ENCODE peak calls at places on chromosomes 11 and 22, in five cellular contexts. One of them, this sample, is unnamed.

GRCh38 chr11:110858556-110858921 is 146.3 kb upstream of the ARHGAP20 start:
- DNase-seq in CD8-positive, alpha-beta T cell: no peak
- DNase-seq in aorta: no peak
- DNase-seq in Caco-2: no peak
- DNase-seq in AG04450: no peak
- DNase-seq in this sample: no peak

GRCh38 chr11:107496011-107496410 is 38.4 kb upstream of the CWF19L2 start:
- DNase-seq in AG04450: peak
- DNase-seq in CD8-positive, alpha-beta T cell: no peak
- DNase-seq in aorta: no peak
- DNase-seq in Caco-2: no peak
- DNase-seq in this sample: peak

GRCh38 chr11:115313224-115313838 is 190.9 kb downstream of the CADM1 start:
- DNase-seq in aorta: no peak
- DNase-seq in CD8-positive, alpha-beta T cell: no peak
- DNase-seq in Caco-2: no peak
- DNase-seq in AG04450: no peak
- DNase-seq in this sample: no peak

GRCh38 chr11:10493041-10493663 is 38.1 kb downstream of the AMPD3 start:
- DNase-seq in Caco-2: no peak
- DNase-seq in CD8-positive, alpha-beta T cell: no peak
- DNase-seq in aorta: no peak
- DNase-seq in AG04450: no peak
- DNase-seq in this sample: no peak

GRCh38 chr11:68016904-68017817 is 7.0 kb downstream of the ALDH3B1 start:
- DNase-seq in aorta: no peak
- DNase-seq in CD8-positive, alpha-beta T cell: no peak
- DNase-seq in Caco-2: peak
- DNase-seq in AG04450: no peak
- DNase-seq in this sample: no peak

GRCh38 chr11:128471138-128471661 is 116.2 kb downstream of the ETS1 start:
- DNase-seq in CD8-positive, alpha-beta T cell: peak
- DNase-seq in aorta: no peak
- DNase-seq in AG04450: no peak
- DNase-seq in Caco-2: no peak
- DNase-seq in this sample: no peak

GRCh38 chr11:1196516-1197391 is 26.1 kb upstream of the MUC5B start:
- DNase-seq in aorta: peak
- DNase-seq in CD8-positive, alpha-beta T cell: no peak
- DNase-seq in AG04450: no peak
- DNase-seq in Caco-2: no peak
- DNase-seq in this sample: no peak

GRCh38 chr11:128696930-128697329 is 3.1 kb downstream of the FLI1 start:
- DNase-seq in aorta: no peak
- DNase-seq in AG04450: no peak
- DNase-seq in Caco-2: no peak
- DNase-seq in CD8-positive, alpha-beta T cell: no peak
- DNase-seq in this sample: no peak

GRCh38 chr11:111983187-111983986 is 41.8 kb upstream of the DLAT start:
- DNase-seq in AG04450: peak
- DNase-seq in aorta: no peak
- DNase-seq in CD8-positive, alpha-beta T cell: no peak
- DNase-seq in Caco-2: peak
- DNase-seq in this sample: peak

GRCh38 chr11:94545641-94546470 is 2.1 kb downstream of the FUT4 start:
- DNase-seq in Caco-2: no peak
- DNase-seq in CD8-positive, alpha-beta T cell: no peak
- DNase-seq in AG04450: no peak
- DNase-seq in aorta: no peak
- DNase-seq in this sample: no peak
- H3K4me3 ChIP-seq in Caco-2: peak
- H3K4me3 ChIP-seq in CD8-positive, alpha-beta T cell: no peak
- H3K4me3 ChIP-seq in AG04450: peak
- H3K4me3 ChIP-seq in aorta: peak
- H3K4me3 ChIP-seq in this sample: no peak

GRCh38 chr11:122663056-122663740 is 7.7 kb downstream of the UBASH3B start:
- DNase-seq in aorta: no peak
- DNase-seq in Caco-2: no peak
- DNase-seq in CD8-positive, alpha-beta T cell: no peak
- DNase-seq in AG04450: no peak
- DNase-seq in this sample: peak
- H3K4me3 ChIP-seq in aorta: no peak
- H3K4me3 ChIP-seq in Caco-2: no peak
- H3K4me3 ChIP-seq in CD8-positive, alpha-beta T cell: no peak
- H3K4me3 ChIP-seq in AG04450: no peak
- H3K4me3 ChIP-seq in this sample: no peak

GRCh38 chr22:33563568-33563967 is 356.7 kb downstream of the LARGE1 start:
- DNase-seq in aorta: no peak
- DNase-seq in Caco-2: no peak
- DNase-seq in AG04450: no peak
- DNase-seq in CD8-positive, alpha-beta T cell: no peak
- DNase-seq in this sample: no peak

GRCh38 chr22:33557836-33558235 is 362.4 kb downstream of the LARGE1 start:
- DNase-seq in aorta: no peak
- DNase-seq in CD8-positive, alpha-beta T cell: no peak
- DNase-seq in AG04450: no peak
- DNase-seq in Caco-2: no peak
- DNase-seq in this sample: no peak

GRCh38 chr22:33562484-33562883 is 357.8 kb downstream of the LARGE1 start:
- DNase-seq in Caco-2: no peak
- DNase-seq in aorta: no peak
- DNase-seq in CD8-positive, alpha-beta T cell: no peak
- DNase-seq in AG04450: no peak
- DNase-seq in this sample: no peak

GRCh38 chr22:33564683-33565082 is 355.6 kb downstream of the LARGE1 start:
- DNase-seq in aorta: no peak
- DNase-seq in CD8-positive, alpha-beta T cell: no peak
- DNase-seq in AG04450: no peak
- DNase-seq in Caco-2: no peak
- DNase-seq in this sample: no peak

DNA sequence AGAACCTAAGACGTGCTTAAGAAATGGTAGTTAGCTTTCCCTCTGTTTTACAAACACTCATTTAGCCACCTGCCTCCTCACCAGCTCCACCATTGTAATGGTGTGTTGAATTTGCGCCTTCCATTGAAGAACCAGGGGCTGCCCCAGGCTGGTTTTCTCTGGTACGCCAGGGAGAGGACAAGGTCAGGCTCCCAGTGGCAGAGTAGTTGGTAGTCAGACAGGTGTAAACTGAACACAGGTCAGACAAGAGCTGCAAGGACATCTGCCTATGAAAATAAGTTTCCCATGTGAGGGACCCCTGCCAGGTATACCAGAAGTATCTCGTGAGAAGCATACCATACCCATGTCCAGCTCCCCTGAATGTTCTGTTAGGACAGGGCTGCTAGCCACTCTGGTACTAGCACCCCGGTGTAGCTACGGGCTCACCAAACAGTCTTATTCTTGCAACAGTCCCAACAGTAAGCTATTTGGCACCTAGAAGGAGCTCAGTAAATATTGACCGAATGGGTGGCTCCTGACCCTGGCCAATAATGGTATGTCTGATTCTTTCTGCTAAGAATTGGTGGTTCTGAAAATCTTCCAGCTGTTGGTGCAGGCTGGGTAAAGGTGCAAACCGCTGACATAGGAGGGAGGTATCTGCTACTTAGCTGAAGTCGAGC is 359.0 kb downstream of the LARGE1 start:
- DNase-seq in CD8-positive, alpha-beta T cell: no peak
- DNase-seq in AG04450: no peak
- DNase-seq in aorta: no peak
- DNase-seq in Caco-2: no peak
- DNase-seq in this sample: no peak
- H3K4me3 ChIP-seq in CD8-positive, alpha-beta T cell: no peak
- H3K4me3 ChIP-seq in AG04450: no peak
- H3K4me3 ChIP-seq in aorta: no peak
- H3K4me3 ChIP-seq in Caco-2: no peak
- H3K4me3 ChIP-seq in this sample: no peak

DNA sequence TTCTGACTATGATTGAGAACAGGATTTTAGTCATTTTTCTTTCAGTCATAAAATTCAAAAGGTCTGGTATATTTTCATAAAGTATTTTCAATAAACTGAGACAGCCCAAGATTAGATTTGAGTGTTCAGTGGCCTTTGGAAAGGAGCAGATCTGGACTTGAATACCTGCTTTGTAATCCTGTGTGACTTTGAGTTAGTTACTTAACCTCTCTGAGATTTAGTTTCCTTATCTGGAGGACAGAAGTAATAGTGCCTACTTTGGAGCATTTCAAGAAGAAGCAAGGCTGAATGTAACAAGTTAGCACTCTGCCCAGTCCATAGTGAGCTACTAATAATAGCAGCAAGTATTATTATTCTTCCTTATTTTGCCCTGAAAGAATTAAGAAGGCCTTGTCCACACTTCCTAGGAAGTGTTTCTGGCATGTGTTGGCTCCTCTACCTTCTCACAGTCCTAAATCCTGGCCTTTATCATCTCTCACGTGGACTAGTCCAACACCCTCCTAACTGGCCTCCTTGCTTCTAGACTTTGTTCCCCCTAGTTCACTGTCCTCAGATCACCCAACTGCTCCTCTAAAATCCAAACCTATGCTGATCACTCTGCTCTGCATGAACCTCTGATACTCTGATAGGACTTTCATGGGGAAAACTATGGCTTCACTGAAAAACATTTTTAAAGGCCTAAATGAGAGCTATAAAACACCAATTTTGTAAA is 115.8 kb downstream of the PLEKHA7 start:
- DNase-seq in aorta: no peak
- DNase-seq in AG04450: no peak
- DNase-seq in CD8-positive, alpha-beta T cell: no peak
- DNase-seq in Caco-2: no peak
- DNase-seq in this sample: no peak
- H3K4me3 ChIP-seq in aorta: no peak
- H3K4me3 ChIP-seq in AG04450: no peak
- H3K4me3 ChIP-seq in CD8-positive, alpha-beta T cell: no peak
- H3K4me3 ChIP-seq in Caco-2: no peak
- H3K4me3 ChIP-seq in this sample: no peak

DNA sequence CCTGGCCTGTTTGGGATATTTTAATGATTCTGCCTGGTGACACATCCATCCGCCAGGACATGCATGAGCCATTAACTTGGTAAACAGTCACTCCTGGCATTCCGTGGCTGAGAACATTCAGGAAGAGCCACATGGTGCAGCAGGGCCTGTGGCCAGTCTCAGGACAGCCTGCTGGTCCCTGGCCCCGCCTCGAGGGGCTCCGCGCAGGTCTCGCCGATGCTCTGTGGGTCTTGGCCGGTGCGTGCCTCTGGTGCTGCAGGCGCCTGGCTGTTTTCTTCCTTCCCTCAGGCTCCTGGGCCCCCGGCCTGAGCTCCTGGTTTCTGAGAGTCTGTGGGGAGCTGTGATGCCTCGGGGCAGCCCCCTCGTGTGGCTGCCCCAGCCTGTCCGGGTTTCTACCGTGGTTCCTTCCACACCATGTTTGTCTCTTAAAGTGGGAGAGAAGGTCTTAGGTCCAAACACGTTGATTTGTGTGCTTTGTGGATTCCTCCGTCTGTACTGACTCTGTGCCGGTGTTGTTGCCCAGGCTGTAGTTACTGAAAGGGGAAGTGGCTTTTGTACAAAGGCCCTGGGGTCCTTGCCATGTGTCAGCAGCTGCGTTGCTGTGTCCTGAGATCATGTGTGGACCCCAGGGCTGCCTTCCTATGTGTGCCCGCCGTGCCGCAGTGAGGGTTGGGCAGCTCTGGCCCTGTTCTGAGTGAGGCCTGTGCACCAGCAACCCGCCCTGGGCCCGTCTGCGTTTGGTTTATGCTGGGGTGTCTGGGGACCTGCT is 6.5 kb downstream of the TRABD start:
- DNase-seq in CD8-positive, alpha-beta T cell: no peak
- DNase-seq in aorta: no peak
- DNase-seq in AG04450: no peak
- DNase-seq in Caco-2: no peak
- DNase-seq in this sample: no peak
- H3K4me3 ChIP-seq in CD8-positive, alpha-beta T cell: peak
- H3K4me3 ChIP-seq in aorta: no peak
- H3K4me3 ChIP-seq in AG04450: no peak
- H3K4me3 ChIP-seq in Caco-2: no peak
- H3K4me3 ChIP-seq in this sample: no peak

GRCh38 chr11:36744375-36745168 is 146.5 kb upstream of the RAG2 start:
- DNase-seq in aorta: peak
- DNase-seq in AG04450: peak
- DNase-seq in Caco-2: peak
- DNase-seq in CD8-positive, alpha-beta T cell: peak
- DNase-seq in this sample: peak
- H3K4me3 ChIP-seq in aorta: no peak
- H3K4me3 ChIP-seq in AG04450: no peak
- H3K4me3 ChIP-seq in Caco-2: no peak
- H3K4me3 ChIP-seq in CD8-positive, alpha-beta T cell: no peak
- H3K4me3 ChIP-seq in this sample: no peak

This sample was measured in retinal pigment epithelial cell.